ENCODE peak calls at places on chromosomes 7 and 10, in four cellular contexts. E is OCI-LY7, I is IMR-90, J is HepG2. Q is an unnamed sample.

GRCh38 chr7:130266961-130267321 is 278 bp downstream of the CPA2 start:
- DNase-seq in I (no peak), E (no peak), J (no peak), Q (no peak)

GRCh38 chr10:49620841-49621378 is 7.1 kb downstream of the CHAT start:
- DNase-seq in J (no peak), I (no peak), E (no peak), Q (no peak)

GRCh38 chr10:46028584-46029570 is 1.5 kb downstream of the NCOA4 start:
- DNase-seq in I (peak; percentile 81), J (peak; percentile 95), E (peak; percentile 80), Q (peak; percentile 84)

GRCh38 chr10:114367041-114367675 is 37.1 kb downstream of the AFAP1L2 start:
- DNase-seq in J (no peak), I (no peak), E (no peak), Q (peak; percentile 90)

GRCh38 chr10:131954356-131954965 is 27.3 kb downstream of the BNIP3 start:
- DNase-seq in J (no peak), I (no peak), E (no peak), Q (no peak)

GRCh38 chr7:21579341-21580072 is 36.7 kb downstream of the DNAH11 start:
- DNase-seq in J (no peak), E (no peak), I (peak; percentile 1), Q (no peak)

GRCh38 chr10:58178811-58179210 is 88.9 kb downstream of the IPMK start:
- DNase-seq in J (no peak), E (no peak), I (peak; percentile 21), Q (peak; percentile 37)

GRCh38 chr7:121521681-121522405 is 125.7 kb upstream of the FAM3C start:
- DNase-seq in I (no peak), E (no peak), J (no peak), Q (no peak)

GRCh38 chr7:27155816-27156507 is 513 bp downstream of the HOXA7 start:
- DNase-seq in I (no peak), J (no peak), E (peak; percentile 65), Q (no peak)

GRCh38 chr7:27972272-27972671 is 208.3 kb downstream of the JAZF1 start:
- DNase-seq in I (no peak), J (no peak), E (no peak), Q (no peak)

GRCh38 chr7:30510124-30511074 is 5.8 kb upstream of the GGCT start:
- DNase-seq in I (peak; percentile 44), E (peak; percentile 57), J (peak; percentile 42), Q (peak; percentile 50)

GRCh38 chr10:59336632-59337031 is 25.7 kb downstream of the FAM13C start:
- DNase-seq in J (no peak), E (no peak), I (peak; percentile 74), Q (peak; percentile 69)

GRCh38 chr7:2162959-2163358 is 69.8 kb downstream of the MAD1L1 start:
- DNase-seq in J (no peak), I (no peak), E (no peak), Q (no peak)

GRCh38 chr10:68992721-68993440 is 4.3 kb downstream of the KIFBP start:
- DNase-seq in E (no peak), J (no peak), I (peak; percentile 97), Q (peak; percentile 91)

GRCh38 chr7:80047856-80048459 is 86.7 kb upstream of the GNAI1 start:
- DNase-seq in E (no peak), J (no peak), I (peak; percentile 34), Q (peak; percentile 28)

GRCh38 chr7:155259791-155260497 is 37.7 kb upstream of the INSIG1 start:
- DNase-seq in I (no peak), E (no peak), J (no peak), Q (no peak)

GRCh38 chr7:8391353-8392062 is 41.9 kb upstream of the NXPH1 start:
- DNase-seq in E (no peak), I (no peak), J (no peak), Q (no peak)

GRCh38 chr7:141664450-141664849 is 37.5 kb downstream of the DENND11 start:
- DNase-seq in E (no peak), J (no peak), I (no peak), Q (no peak)

GRCh38 chr7:92631067-92631829 is 41.1 kb upstream of the FAM133B start:
- DNase-seq in I (no peak), E (no peak), J (no peak), Q (no peak)

GRCh38 chr10:132306951-132307751 is 599 bp downstream of the STK32C start:
- DNase-seq in E (no peak), I (no peak), J (peak; percentile 57), Q (peak; percentile 44)

GRCh38 chr7:121027761-121028681 is 39.5 kb downstream of the CPED1 start:
- DNase-seq in E (no peak), I (peak; percentile 22), J (peak; percentile 11), Q (peak; percentile 33)

GRCh38 chr7:26449175-26450165 is 157.8 kb downstream of the SNX10 start:
- DNase-seq in E (no peak), I (peak; percentile 15), J (no peak), Q (peak; percentile 43)

GRCh38 chr7:32158076-32158475 is 87.9 kb upstream of the PDE1C start:
- DNase-seq in I (no peak), J (no peak), E (no peak), Q (peak; percentile 59)

GRCh38 chr7:157780312-157780711 is 443.5 kb downstream of the DNAJB6 start:
- DNase-seq in E (no peak), I (no peak), J (no peak), Q (no peak)

GRCh38 chr10:29063806-29064644 is 224.8 kb upstream of the LYZL1 start:
- DNase-seq in E (no peak), J (peak; percentile 40), I (peak; percentile 52), Q (peak; percentile 43)

GRCh38 chr7:21355406-21355874 is 72.4 kb upstream of the SP4 start:
- DNase-seq in J (no peak), E (peak; percentile 58), I (no peak), Q (no peak)

GRCh38 chr7:133053321-133053891 is 28.5 kb downstream of the CHCHD3 start:
- DNase-seq in J (no peak), E (no peak), I (peak; percentile 97), Q (peak; percentile 94)
- H2AFZ ChIP-seq in J (no peak overlapping the region), E (no peak overlapping the region), I (peak overlapping the region; percentile 47), Q (no peak overlapping the region)

GRCh38 chr10:71833451-71834342 is 17.4 kb downstream of the PSAP start:
- DNase-seq in J (no peak), I (no peak), E (peak; percentile 14), Q (no peak)

GRCh38 chr10:71836594-71836970 is 14.5 kb downstream of the PSAP start:
- DNase-seq in J (no peak), I (no peak), E (peak; percentile 38), Q (no peak)

GRCh38 chr10:71835671-71836593 is 15.1 kb downstream of the PSAP start:
- DNase-seq in I (peak; percentile 70), E (peak; percentile 98), J (peak; percentile 42), Q (peak; percentile 76)

GRCh38 chr10:71832967-71833366 is 18.1 kb downstream of the PSAP start:
- DNase-seq in I (no peak), J (no peak), E (peak; percentile 42), Q (no peak)

GRCh38 chr10:71834343-71834674 is 16.7 kb downstream of the PSAP start:
- DNase-seq in J (no peak), E (no peak), I (no peak), Q (no peak)
- H2AFZ ChIP-seq in J (no peak overlapping the region), E (no peak overlapping the region), I (no peak overlapping the region), Q (no peak overlapping the region)

DNA sequence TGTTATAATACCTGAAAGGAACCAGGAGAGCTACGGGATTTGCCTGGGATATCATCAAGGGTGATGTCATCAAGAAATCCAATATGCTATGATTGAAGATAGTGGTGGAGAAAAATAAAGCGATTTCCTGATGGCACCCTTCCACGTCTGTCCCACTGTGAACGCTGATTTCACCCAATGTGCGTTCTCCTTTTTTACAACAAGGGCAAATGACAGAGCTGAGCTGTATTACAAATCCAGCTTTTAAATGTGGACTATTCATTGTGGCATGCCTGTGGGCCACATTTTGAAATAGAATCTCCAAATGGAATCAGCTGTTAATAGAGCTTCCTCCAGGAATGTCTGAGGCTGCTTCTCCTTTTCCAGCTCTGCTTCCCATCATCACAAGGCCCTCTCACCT is 23.3 kb downstream of the SLC13A4 start:
- DNase-seq in J (no peak), E (no peak), I (no peak), Q (no peak)
- H2AFZ ChIP-seq in J (no peak overlapping the region), E (no peak overlapping the region), I (no peak overlapping the region), Q (no peak overlapping the region)

DNA sequence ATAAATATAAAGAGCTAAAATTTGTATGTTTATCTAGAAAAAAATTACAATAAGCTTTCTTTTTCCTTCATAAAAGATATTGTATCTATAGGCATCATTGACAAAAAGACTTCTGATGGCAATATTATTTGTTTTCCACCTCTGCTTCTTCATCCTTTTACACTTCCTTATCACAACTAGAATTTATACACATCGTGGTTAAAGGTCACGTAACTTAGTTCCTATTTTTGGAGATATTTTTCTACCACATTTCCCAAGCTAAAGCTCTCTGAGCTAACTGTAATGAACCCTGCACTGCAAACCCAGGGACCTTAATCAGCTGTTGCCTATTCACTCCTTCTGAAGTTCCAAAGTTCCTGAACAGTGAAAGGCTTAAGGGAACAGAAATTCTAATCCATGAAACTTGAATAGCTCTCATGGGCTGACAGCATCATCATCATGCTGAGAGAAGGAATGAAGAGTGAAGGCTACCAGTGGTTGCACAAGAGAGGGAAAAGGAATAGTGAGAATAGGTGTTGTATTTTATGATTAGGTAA is 106.1 kb upstream of the SLC13A1 start:
- DNase-seq in I (no peak), J (no peak), E (no peak), Q (no peak)
- H2AFZ ChIP-seq in I (no peak overlapping the region), J (no peak overlapping the region), E (no peak overlapping the region), Q (no peak overlapping the region)

DNA sequence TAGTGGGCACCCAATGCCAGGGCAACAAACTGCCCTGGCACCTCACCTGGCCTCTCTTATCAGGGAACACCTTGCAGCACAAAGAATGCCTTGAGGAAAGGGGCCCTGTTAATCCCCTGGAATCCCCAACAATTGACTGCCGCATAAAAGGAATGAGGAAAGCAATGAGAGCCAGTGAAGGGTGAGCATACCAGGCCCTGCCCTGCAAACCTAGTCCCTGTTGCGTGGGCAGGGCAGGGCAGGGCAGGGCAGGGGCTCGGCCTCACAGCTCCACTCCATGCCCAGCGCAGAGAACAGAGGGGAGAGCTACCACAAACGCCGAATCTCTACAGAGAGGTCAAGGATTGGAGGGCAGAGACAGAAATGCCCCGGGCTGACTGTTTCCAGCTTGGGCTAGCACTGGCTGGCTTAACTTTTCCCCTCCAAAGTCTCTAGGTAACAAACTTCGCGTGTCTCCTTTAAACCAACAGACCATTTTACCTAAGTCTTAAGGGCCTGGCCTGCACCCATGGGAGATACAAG is 1.1 kb downstream of the ANXA11 start:
- DNase-seq in E (peak; percentile 27), I (no peak), J (peak; percentile 16), Q (peak; percentile 46)
- H2AFZ ChIP-seq in E (no peak overlapping the region), I (peak overlapping the region; percentile 86), J (no peak overlapping the region), Q (no peak overlapping the region)

DNA sequence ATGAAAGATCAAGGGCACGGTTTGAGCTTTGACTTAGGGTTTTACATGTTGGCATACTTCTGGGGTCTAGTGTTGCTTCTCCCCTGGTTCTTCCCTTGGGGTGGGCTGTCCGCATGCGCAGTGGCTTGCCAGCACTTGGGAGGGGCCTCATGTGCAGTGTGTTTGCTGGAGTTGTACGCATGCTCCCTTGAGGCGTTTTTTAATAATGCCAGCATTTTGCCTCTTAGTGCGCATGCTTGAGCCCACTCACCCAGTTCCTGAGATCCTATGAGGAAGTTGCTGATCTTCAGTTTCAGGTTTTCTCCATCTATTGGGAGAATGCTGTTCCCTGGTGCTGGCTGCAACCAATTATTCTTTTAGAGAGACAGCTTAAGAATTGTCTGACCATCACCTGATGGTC is 113.4 kb upstream of the GPR141 start:
- DNase-seq in I (no peak), E (no peak), J (no peak), Q (no peak)
- H2AFZ ChIP-seq in I (no peak overlapping the region), E (no peak overlapping the region), J (no peak overlapping the region), Q (no peak overlapping the region)

Q was measured in mesenchymal stem cell.